ENCODE peak calls at places on chromosomes 16 and 17, in six cellular contexts. One of them, this sample, is unnamed.

GRCh38 chr16:58299757-58300349 is 5.0 kb upstream of the PRSS54 start:
- DNase-seq in thoracic aorta: no peak
- DNase-seq in A549: peak; percentile 12
- DNase-seq in fibroblast of lung: peak; percentile 16
- DNase-seq in A673: peak; percentile 50
- DNase-seq in IMR-90: peak; percentile 5
- DNase-seq in this sample: no peak

GRCh38 chr17:32445075-32445427 is 741 bp downstream of the PSMD11 start:
- DNase-seq in A549: peak; percentile 61
- DNase-seq in fibroblast of lung: peak; percentile 55
- DNase-seq in IMR-90: peak; percentile 71
- DNase-seq in A673: peak; percentile 26
- DNase-seq in thoracic aorta: peak; percentile 5
- DNase-seq in this sample: no peak

GRCh38 chr16:47719713-47720112 is 258.6 kb downstream of the PHKB start:
- DNase-seq in A673: no peak
- DNase-seq in thoracic aorta: no peak
- DNase-seq in fibroblast of lung: no peak
- DNase-seq in IMR-90: no peak
- DNase-seq in A549: no peak
- DNase-seq in this sample: no peak

GRCh38 chr17:4477286-4477791 is 21.3 kb upstream of the SPNS2 start:
- DNase-seq in IMR-90: no peak
- DNase-seq in A549: no peak
- DNase-seq in fibroblast of lung: no peak
- DNase-seq in thoracic aorta: no peak
- DNase-seq in A673: no peak
- DNase-seq in this sample: no peak

GRCh38 chr17:83062011-83062817 is 17.2 kb upstream of the METRNL start:
- DNase-seq in fibroblast of lung: no peak
- DNase-seq in thoracic aorta: peak; percentile 1
- DNase-seq in A549: no peak
- DNase-seq in IMR-90: no peak
- DNase-seq in A673: no peak
- DNase-seq in this sample: peak; percentile 1

GRCh38 chr17:4664230-4664629 is 22.8 kb upstream of the ALOX15 start:
- DNase-seq in fibroblast of lung: no peak
- DNase-seq in IMR-90: no peak
- DNase-seq in A673: no peak
- DNase-seq in A549: no peak
- DNase-seq in thoracic aorta: no peak
- DNase-seq in this sample: no peak

GRCh38 chr16:1613240-1613639 is 1.1 kb downstream of the CRAMP1 start:
- DNase-seq in fibroblast of lung: no peak
- DNase-seq in thoracic aorta: no peak
- DNase-seq in A549: no peak
- DNase-seq in IMR-90: no peak
- DNase-seq in A673: no peak
- DNase-seq in this sample: no peak

GRCh38 chr17:42472709-42473521 is 14.2 kb downstream of the ATP6V0A1 start:
- DNase-seq in thoracic aorta: no peak
- DNase-seq in IMR-90: peak; percentile 93
- DNase-seq in A673: no peak
- DNase-seq in fibroblast of lung: peak; percentile 78
- DNase-seq in A549: peak; percentile 45
- DNase-seq in this sample: no peak

GRCh38 chr17:18919963-18920362 is 32.0 kb upstream of the SLC5A10 start:
- DNase-seq in thoracic aorta: no peak
- DNase-seq in fibroblast of lung: no peak
- DNase-seq in IMR-90: no peak
- DNase-seq in A673: no peak
- DNase-seq in A549: peak; percentile 62
- DNase-seq in this sample: no peak

GRCh38 chr16:14401839-14402115 is 228.3 kb downstream of the PARN start:
- DNase-seq in fibroblast of lung: peak; percentile 32
- DNase-seq in IMR-90: peak; percentile 18
- DNase-seq in thoracic aorta: no peak
- DNase-seq in A549: peak; percentile 38
- DNase-seq in A673: no peak
- DNase-seq in this sample: no peak

GRCh38 chr17:37824534-37825485 is 80.0 kb upstream of the HNF1B start:
- DNase-seq in A673: peak; percentile 18
- DNase-seq in fibroblast of lung: peak; percentile 62
- DNase-seq in thoracic aorta: no peak
- DNase-seq in A549: peak; percentile 79
- DNase-seq in IMR-90: peak; percentile 90
- DNase-seq in this sample: no peak

GRCh38 chr16:78709137-78709871 is 609.9 kb downstream of the WWOX start:
- DNase-seq in A549: no peak
- DNase-seq in thoracic aorta: no peak
- DNase-seq in fibroblast of lung: no peak
- DNase-seq in IMR-90: no peak
- DNase-seq in A673: peak; percentile 21
- DNase-seq in this sample: no peak

DNA sequence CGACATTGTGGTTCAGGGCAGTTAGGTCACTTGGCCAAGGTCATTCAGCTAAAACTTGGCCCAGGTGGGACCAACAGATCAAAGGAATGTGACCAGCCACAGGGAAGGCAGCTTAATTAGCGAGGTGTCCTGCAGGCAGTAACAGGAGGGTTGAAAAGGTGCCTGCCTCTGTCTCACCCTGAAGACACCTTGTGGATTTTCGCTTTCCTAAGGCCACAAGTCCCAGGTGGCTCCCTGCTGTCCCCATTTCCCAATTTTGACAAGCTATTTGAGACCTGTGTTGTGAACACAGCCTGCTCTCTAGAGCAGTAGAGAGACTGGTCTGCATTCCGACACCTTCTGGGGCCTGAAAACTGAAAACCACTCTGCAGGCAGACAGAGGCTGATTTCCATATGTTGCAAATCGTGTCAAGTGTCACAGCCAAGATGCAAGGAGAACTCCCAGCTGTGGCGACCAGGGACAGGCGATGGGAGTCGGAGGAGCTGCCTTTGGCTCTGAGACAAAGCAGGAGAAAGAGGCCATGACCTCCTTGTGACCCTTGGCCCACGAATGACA is 593.1 kb upstream of the CDH5 start:
- DNase-seq in fibroblast of lung: no peak
- DNase-seq in A549: no peak
- DNase-seq in A673: no peak
- DNase-seq in thoracic aorta: no peak
- DNase-seq in IMR-90: no peak
- DNase-seq in this sample: no peak
- H3K9me3 ChIP-seq in fibroblast of lung: no peaks in the 10 kb centered on the region
- H3K9me3 ChIP-seq in A549: no peaks in the 10 kb centered on the region
- H3K9me3 ChIP-seq in A673: peaks cover 13% of the 10 kb centered on the region
- H3K9me3 ChIP-seq in thoracic aorta: peaks cover 5% of the 10 kb centered on the region
- H3K9me3 ChIP-seq in IMR-90: peaks cover 14% of the 10 kb centered on the region
- H3K9me3 ChIP-seq in this sample: no peaks in the 10 kb centered on the region

DNA sequence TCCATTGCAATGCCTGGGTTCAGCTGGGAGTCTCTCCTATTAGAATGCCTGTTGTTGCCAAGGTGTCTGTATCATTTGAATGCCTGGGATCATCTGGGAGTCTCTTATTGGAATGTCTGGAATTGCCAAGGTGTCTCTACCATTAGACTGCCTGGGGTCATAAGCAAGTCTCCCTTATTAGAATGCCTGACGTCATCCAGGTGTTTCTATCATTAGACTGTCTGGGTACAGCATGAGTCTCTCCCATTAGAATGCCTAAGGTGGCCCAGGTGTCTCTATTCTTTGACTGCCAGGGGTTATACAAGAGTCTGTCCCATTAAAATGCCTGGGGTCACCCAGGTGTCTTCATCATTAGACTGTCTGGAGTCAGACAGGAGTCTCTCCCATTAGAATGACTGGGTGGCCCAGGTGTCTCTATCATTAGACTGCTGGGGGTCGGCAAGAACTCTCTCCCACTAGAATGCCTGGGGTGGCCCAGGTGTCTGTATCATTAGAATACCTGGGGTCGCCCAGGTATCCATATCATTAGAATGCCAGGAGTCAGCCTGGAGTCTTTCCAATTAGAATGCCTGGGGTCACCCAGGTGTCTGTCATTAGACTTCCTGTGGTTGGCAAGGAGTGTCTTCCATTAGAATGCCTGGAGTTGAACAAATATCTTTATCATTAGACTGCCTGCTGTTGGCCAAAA is 2274.0 kb downstream of the TP53TG3F start:
- DNase-seq in A673: no peak
- DNase-seq in fibroblast of lung: no peak
- DNase-seq in IMR-90: no peak
- DNase-seq in thoracic aorta: no peak
- DNase-seq in A549: no peak
- DNase-seq in this sample: no peak
- H3K9me3 ChIP-seq in A673: peaks cover 25% of the 10 kb centered on the region
- H3K9me3 ChIP-seq in fibroblast of lung: no peaks in the 10 kb centered on the region
- H3K9me3 ChIP-seq in IMR-90: peaks cover 12% of the 10 kb centered on the region
- H3K9me3 ChIP-seq in thoracic aorta: no peaks in the 10 kb centered on the region
- H3K9me3 ChIP-seq in A549: no peaks in the 10 kb centered on the region
- H3K9me3 ChIP-seq in this sample: no peaks in the 10 kb centered on the region

GRCh38 chr17:17345294-17345597 is 42.1 kb downstream of the NT5M start:
- DNase-seq in A673: no peak
- DNase-seq in A549: no peak
- DNase-seq in IMR-90: no peak
- DNase-seq in fibroblast of lung: no peak
- DNase-seq in thoracic aorta: no peak
- DNase-seq in this sample: no peak
- H3K9me3 ChIP-seq in A673: no peaks in the 10 kb centered on the region
- H3K9me3 ChIP-seq in A549: no peaks in the 10 kb centered on the region
- H3K9me3 ChIP-seq in IMR-90: no peaks in the 10 kb centered on the region
- H3K9me3 ChIP-seq in fibroblast of lung: no peaks in the 10 kb centered on the region
- H3K9me3 ChIP-seq in thoracic aorta: no peaks in the 10 kb centered on the region
- H3K9me3 ChIP-seq in this sample: no peaks in the 10 kb centered on the region

GRCh38 chr16:59684911-59685310 is 950.8 kb upstream of the GOT2 start:
- DNase-seq in A673: no peak
- DNase-seq in thoracic aorta: no peak
- DNase-seq in IMR-90: peak; percentile 41
- DNase-seq in A549: no peak
- DNase-seq in fibroblast of lung: peak; percentile 51
- DNase-seq in this sample: no peak

GRCh38 chr16:59683709-59684108 is 949.6 kb upstream of the GOT2 start:
- DNase-seq in A549: no peak
- DNase-seq in fibroblast of lung: no peak
- DNase-seq in A673: no peak
- DNase-seq in IMR-90: no peak
- DNase-seq in thoracic aorta: no peak
- DNase-seq in this sample: no peak

GRCh38 chr16:59690216-59690615 is 956.1 kb upstream of the GOT2 start:
- DNase-seq in A673: no peak
- DNase-seq in A549: no peak
- DNase-seq in IMR-90: no peak
- DNase-seq in thoracic aorta: no peak
- DNase-seq in fibroblast of lung: no peak
- DNase-seq in this sample: no peak

GRCh38 chr16:59686405-59686804 is 952.3 kb upstream of the GOT2 start:
- DNase-seq in fibroblast of lung: no peak
- DNase-seq in IMR-90: no peak
- DNase-seq in thoracic aorta: no peak
- DNase-seq in A549: no peak
- DNase-seq in A673: no peak
- DNase-seq in this sample: no peak

GRCh38 chr16:59688006-59688405 is 953.9 kb upstream of the GOT2 start:
- DNase-seq in A673: no peak
- DNase-seq in thoracic aorta: no peak
- DNase-seq in IMR-90: no peak
- DNase-seq in fibroblast of lung: no peak
- DNase-seq in A549: no peak
- DNase-seq in this sample: no peak
- H3K9me3 ChIP-seq in A673: peaks cover 6% of the 10 kb centered on the region
- H3K9me3 ChIP-seq in thoracic aorta: no peaks in the 10 kb centered on the region
- H3K9me3 ChIP-seq in IMR-90: no peaks in the 10 kb centered on the region
- H3K9me3 ChIP-seq in fibroblast of lung: no peaks in the 10 kb centered on the region
- H3K9me3 ChIP-seq in A549: peaks cover 21% of the 10 kb centered on the region
- H3K9me3 ChIP-seq in this sample: no peaks in the 10 kb centered on the region

DNA sequence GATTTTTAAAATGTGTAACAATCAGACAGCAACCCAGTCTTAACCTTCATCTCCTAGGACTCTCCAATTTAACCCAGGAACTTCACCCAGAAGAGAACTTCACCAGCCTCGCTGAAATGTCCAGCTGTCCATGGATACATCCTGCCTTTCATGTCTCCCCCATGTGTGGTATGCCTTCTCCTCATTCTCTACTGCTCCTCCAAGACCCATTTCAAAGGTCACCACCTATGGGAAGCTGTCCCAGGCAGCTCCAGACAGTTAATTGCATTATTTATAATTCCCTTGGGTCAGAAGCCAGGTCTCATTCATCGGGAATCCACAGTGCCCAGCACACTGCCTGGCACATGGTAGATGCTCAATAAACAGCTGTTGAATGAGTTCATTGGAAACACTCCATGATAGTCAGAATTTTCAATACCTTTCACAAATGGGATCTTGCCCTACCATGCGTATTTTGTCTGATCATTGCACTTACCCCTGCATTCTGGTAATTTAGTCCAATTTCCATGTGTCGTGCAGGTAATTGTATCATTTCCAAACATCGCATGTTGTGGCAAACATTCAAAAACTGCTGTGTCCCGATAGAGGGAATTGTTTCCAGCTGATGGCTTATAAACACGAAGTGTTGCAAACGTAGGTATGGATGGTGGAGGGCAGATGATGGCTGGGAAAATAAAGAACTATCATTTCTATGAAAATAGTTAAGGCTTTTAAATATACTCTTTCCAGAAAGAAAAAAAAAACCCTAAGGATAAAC is 9.0 kb downstream of the APOH start:
- DNase-seq in A673: no peak
- DNase-seq in IMR-90: no peak
- DNase-seq in thoracic aorta: no peak
- DNase-seq in A549: no peak
- DNase-seq in fibroblast of lung: no peak
- DNase-seq in this sample: no peak
- H3K9me3 ChIP-seq in A673: no peaks in the 10 kb centered on the region
- H3K9me3 ChIP-seq in IMR-90: no peaks in the 10 kb centered on the region
- H3K9me3 ChIP-seq in thoracic aorta: no peaks in the 10 kb centered on the region
- H3K9me3 ChIP-seq in A549: no peaks in the 10 kb centered on the region
- H3K9me3 ChIP-seq in fibroblast of lung: no peaks in the 10 kb centered on the region
- H3K9me3 ChIP-seq in this sample: no peaks in the 10 kb centered on the region

GRCh38 chr17:52828621-52829020 is 670.1 kb upstream of the CA10 start:
- DNase-seq in fibroblast of lung: no peak
- DNase-seq in A549: peak; percentile 12
- DNase-seq in A673: no peak
- DNase-seq in thoracic aorta: no peak
- DNase-seq in IMR-90: no peak
- DNase-seq in this sample: no peak

GRCh38 chr17:52823155-52823554 is 664.6 kb upstream of the CA10 start:
- DNase-seq in thoracic aorta: no peak
- DNase-seq in fibroblast of lung: no peak
- DNase-seq in A549: no peak
- DNase-seq in IMR-90: no peak
- DNase-seq in A673: no peak
- DNase-seq in this sample: no peak

GRCh38 chr17:52827526-52827925 is 669.0 kb upstream of the CA10 start:
- DNase-seq in thoracic aorta: no peak
- DNase-seq in A549: no peak
- DNase-seq in A673: no peak
- DNase-seq in fibroblast of lung: no peak
- DNase-seq in IMR-90: no peak
- DNase-seq in this sample: no peak

GRCh38 chr17:52824542-52824941 is 666.0 kb upstream of the CA10 start:
- DNase-seq in A673: no peak
- DNase-seq in IMR-90: no peak
- DNase-seq in thoracic aorta: no peak
- DNase-seq in fibroblast of lung: no peak
- DNase-seq in A549: no peak
- DNase-seq in this sample: no peak
- H3K9me3 ChIP-seq in A673: peaks cover 7% of the 10 kb centered on the region
- H3K9me3 ChIP-seq in IMR-90: peaks cover 5% of the 10 kb centered on the region
- H3K9me3 ChIP-seq in thoracic aorta: no peaks in the 10 kb centered on the region
- H3K9me3 ChIP-seq in fibroblast of lung: no peaks in the 10 kb centered on the region
- H3K9me3 ChIP-seq in A549: no peaks in the 10 kb centered on the region
- H3K9me3 ChIP-seq in this sample: no peaks in the 10 kb centered on the region

This sample was measured in T-helper 17 cell.